ENCODE peak calls at places on chromosomes 13 and 19, in seven cellular contexts. N, C, B, V, M, A and T are unnamed samples.

GRCh38 chr19:2524840-2525723 is 49.2 kb downstream of the GADD45B start:
- DNase-seq in N (peak; percentile 88), C (no peak), B (no peak), V (no peak), M (peak; percentile 40), A (peak; percentile 85), T (no peak)

GRCh38 chr13:109274188-109274821 is 512.1 kb downstream of the IRS2 start:
- DNase-seq in N (peak; percentile 93), C (no peak), B (no peak), V (peak; percentile 52), M (peak; percentile 79), A (peak; percentile 53), T (no peak)

GRCh38 chr13:33931397-33931987 is 113.5 kb downstream of the RFC3 start:
- DNase-seq in N (peak; percentile 74), C (no peak), B (no peak), V (no peak), M (peak; percentile 76), A (peak; percentile 58), T (no peak)

GRCh38 chr19:40139533-40140287 is 49.0 kb upstream of the ZNF780A start:
- DNase-seq in N (peak; percentile 72), C (no peak), B (no peak), V (no peak), M (peak; percentile 67), A (peak; percentile 67), T (no peak)

GRCh38 chr13:113804703-113805430 is 45.8 kb downstream of the TMEM255B start:
- DNase-seq in N (no peak), C (no peak), B (no peak), V (no peak), M (no peak), A (no peak), T (no peak)

GRCh38 chr19:35216026-35216832 is 12.3 kb downstream of the FAM187B start:
- DNase-seq in N (peak; percentile 12), C (no peak), B (no peak), V (no peak), M (no peak), A (peak; percentile 58), T (no peak)

GRCh38 chr19:28465317-28466086 is 747.4 kb downstream of the UQCRFS1 start:
- DNase-seq in N (peak; percentile 72), C (no peak), B (no peak), V (no peak), M (no peak), A (peak; percentile 14), T (no peak)

GRCh38 chr13:99307648-99308339 is 595 bp upstream of the GPR183 start:
- DNase-seq in N (peak; percentile 83), C (peak; percentile 81), B (no peak), V (peak; percentile 58), M (peak; percentile 61), A (peak; percentile 91), T (peak; percentile 78)

GRCh38 chr13:105936816-105937215 is 598.6 kb downstream of the EFNB2 start:
- DNase-seq in N (no peak), C (no peak), B (no peak), V (no peak), M (no peak), A (no peak), T (no peak)

GRCh38 chr19:15113245-15114152 is 6.3 kb downstream of the SYDE1 start:
- DNase-seq in N (no peak), C (no peak), B (no peak), V (no peak), M (no peak), A (no peak), T (no peak)

GRCh38 chr13:30581582-30581981 is 36.1 kb upstream of the USPL1 start:
- DNase-seq in N (peak; percentile 41), C (no peak), B (no peak), V (no peak), M (peak; percentile 38), A (peak; percentile 60), T (peak; percentile 19)

GRCh38 chr19:12782174-12782423 is 6.7 kb upstream of the HOOK2 start:
- DNase-seq in N (no peak), C (no peak), B (no peak), V (no peak), M (no peak), A (no peak), T (no peak)

GRCh38 chr13:46053162-46054012 is 841 bp upstream of the ZC3H13 start:
- DNase-seq in N (no peak), C (no peak), B (no peak), V (no peak), M (no peak), A (no peak), T (no peak)

GRCh38 chr19:39126593-39127187 is 1.1 kb downstream of the PAK4 start:
- DNase-seq in N (no peak), C (no peak), B (no peak), V (peak; percentile 72), M (peak; percentile 44), A (peak; percentile 53), T (no peak)

GRCh38 chr13:28337196-28338045 is 157.5 kb downstream of the FLT1 start:
- DNase-seq in N (peak; percentile 73), C (no peak), B (no peak), V (no peak), M (peak; percentile 76), A (peak; percentile 31), T (no peak)

GRCh38 chr13:108560092-108560491 is 69.3 kb upstream of the MYO16 start:
- DNase-seq in N (no peak), C (no peak), B (no peak), V (no peak), M (no peak), A (no peak), T (no peak)